ENCODE peak calls at places on chromosomes 13 and 19, in five cellular contexts. G, J, Q, B and E are unnamed samples.

GRCh38 chr19:12639901-12640613 is 26.5 kb downstream of the MAN2B1 start:
- DNase-seq in G (peak), J (peak), B (peak), Q (peak), E (peak)

GRCh38 chr13:30111810-30112209 is 195.5 kb downstream of the KATNAL1 start:
- DNase-seq in J (no peak), Q (no peak), G (no peak), B (no peak), E (no peak)

GRCh38 chr19:45823182-45823581 is 8.1 kb upstream of the RSPH6A start:
- DNase-seq in Q (no peak), B (no peak), J (no peak), G (no peak), E (no peak)

GRCh38 chr19:8512115-8512967 is 1.6 kb downstream of the ZNF414 start:
- DNase-seq in Q (no peak), G (no peak), B (no peak), J (no peak), E (no peak)

GRCh38 chr13:38542601-38543000 is 144.3 kb upstream of the FREM2 start:
- DNase-seq in J (no peak), Q (no peak), B (no peak), G (no peak), E (no peak)

GRCh38 chr13:98239156-98240076 is 62.3 kb upstream of the RNF113B start:
- DNase-seq in B (no peak), J (no peak), Q (no peak), G (no peak), E (no peak)

GRCh38 chr13:99151516-99151915 is 49.1 kb upstream of the UBAC2 start:
- DNase-seq in G (no peak), Q (no peak), B (peak), J (no peak), E (no peak)

GRCh38 chr13:103022328-103022727 is 43.9 kb downstream of the SLC10A2 start:
- DNase-seq in Q (no peak), J (no peak), G (no peak), B (peak), E (no peak)

GRCh38 chr19:31890230-31890629 is 455.2 kb upstream of the ZNF507 start:
- DNase-seq in J (no peak), Q (no peak), B (no peak), G (no peak), E (no peak)

GRCh38 chr13:51221674-51222509 is at the start of gene FAM124A:
- DNase-seq in B (no peak), Q (no peak), J (no peak), G (peak), E (no peak)

GRCh38 chr19:12647047-12647446 is 19.5 kb downstream of the MAN2B1 start:
- DNase-seq in B (no peak), J (no peak), G (no peak), Q (no peak), E (no peak)

GRCh38 chr19:49338023-49338677 is 2.9 kb downstream of the CD37 start:
- DNase-seq in B (no peak), G (no peak), J (peak), Q (no peak), E (no peak)

GRCh38 chr13:112983428-112984196 is 14.6 kb downstream of the MCF2L start:
- DNase-seq in J (no peak), B (no peak), Q (no peak), G (no peak), E (no peak)

GRCh38 chr13:54513254-54513653 is 1484.6 kb downstream of the OLFM4 start:
- DNase-seq in Q (no peak), J (no peak), B (no peak), G (no peak), E (no peak)